ENCODE peak calls at places on chromosomes 3 and 15, in four cellular contexts. A, P, S and W are unnamed samples.

GRCh38 chr3:114213262-114213668 is 24.1 kb downstream of the ZNF80 start:
- DNase-seq in A (no peak), S (no peak), P (no peak), W (peak; percentile 87)

GRCh38 chr3:80701349-80701748 is 933.6 kb upstream of the ROBO1 start:
- DNase-seq in P (no peak), S (no peak), A (no peak), W (no peak)

GRCh38 chr15:74525946-74526345 is 15.1 kb upstream of the ARID3B start:
- DNase-seq in S (no peak), P (no peak), A (peak; percentile 98), W (no peak)

GRCh38 chr3:146163584-146163983 is 2.6 kb upstream of the PLOD2 start:
- DNase-seq in A (peak; percentile 97), P (no peak), S (peak; percentile 90), W (no peak)

GRCh38 chr3:186406669-186407635 is 44.9 kb upstream of the DGKG start:
- DNase-seq in P (no peak), A (no peak), S (no peak), W (no peak)

GRCh38 chr3:187858086-187858485 is 112.8 kb upstream of the BCL6 start:
- DNase-seq in A (no peak), S (no peak), P (no peak), W (no peak)

GRCh38 chr3:43401171-43401570 is 114.8 kb downstream of the SNRK start:
- DNase-seq in A (no peak), S (no peak), P (no peak), W (no peak)

GRCh38 chr15:100715571-100716455 is 113.4 kb downstream of the ASB7 start:
- DNase-seq in S (no peak), P (peak; percentile 16), A (no peak), W (no peak)

GRCh38 chr3:152267319-152267689 is 1.4 kb upstream of the MBNL1 start:
- DNase-seq in A (peak; percentile 28), S (no peak), P (no peak), W (no peak)

GRCh38 chr15:39631357-39631756 is 50.5 kb downstream of the THBS1 start:
- DNase-seq in A (peak; percentile 89), S (no peak), P (no peak), W (peak; percentile 43)

GRCh38 chr15:79380755-79381499 is 51.2 kb upstream of the MINAR1 start:
- DNase-seq in P (peak; percentile 66), S (peak; percentile 40), A (peak; percentile 54), W (peak; percentile 46)